ENCODE peak calls at places on chromosomes 6 and 20, in nine cellular contexts. One of them, this sample, is unnamed. For H3K4me1 and H3K27me3, the result is how much of the 10 kb centered on the place peaks cover.

GRCh38 chr6:43759157-43759925 is 10.7 kb upstream of the VEGFA start:
- DNase-seq in cardiac muscle cell: no peak
- DNase-seq in uterus: no peak
- DNase-seq in MM.1S: no peak
- DNase-seq in GM23248: no peak
- DNase-seq in tibial artery: no peak
- DNase-seq in effector memory CD4-positive, alpha-beta T cell: no peak
- DNase-seq in body of pancreas: no peak
- DNase-seq in mammary epithelial cell: no peak
- DNase-seq in this sample: no peak

GRCh38 chr20:44650777-44651493 is 564 bp downstream of the ADA start:
- DNase-seq in tibial artery: no peak
- DNase-seq in cardiac muscle cell: no peak
- DNase-seq in MM.1S: peak
- DNase-seq in uterus: no peak
- DNase-seq in GM23248: peak
- DNase-seq in mammary epithelial cell: no peak
- DNase-seq in body of pancreas: no peak
- DNase-seq in effector memory CD4-positive, alpha-beta T cell: no peak
- DNase-seq in this sample: no peak

GRCh38 chr6:41013473-41014153 is 25.4 kb downstream of the UNC5CL start:
- DNase-seq in MM.1S: no peak
- DNase-seq in cardiac muscle cell: no peak
- DNase-seq in mammary epithelial cell: no peak
- DNase-seq in effector memory CD4-positive, alpha-beta T cell: no peak
- DNase-seq in GM23248: no peak
- DNase-seq in tibial artery: no peak
- DNase-seq in uterus: no peak
- DNase-seq in body of pancreas: peak
- DNase-seq in this sample: no peak

GRCh38 chr20:35303735-35304431 is 11.7 kb upstream of the FAM83C start:
- DNase-seq in mammary epithelial cell: peak
- DNase-seq in effector memory CD4-positive, alpha-beta T cell: peak
- DNase-seq in body of pancreas: peak
- DNase-seq in tibial artery: peak
- DNase-seq in uterus: peak
- DNase-seq in MM.1S: peak
- DNase-seq in cardiac muscle cell: peak
- DNase-seq in GM23248: peak
- DNase-seq in this sample: peak

GRCh38 chr6:79946773-79947190 is 571 bp downstream of the ELOVL4 start:
- DNase-seq in tibial artery: no peak
- DNase-seq in effector memory CD4-positive, alpha-beta T cell: no peak
- DNase-seq in MM.1S: peak
- DNase-seq in uterus: peak
- DNase-seq in body of pancreas: peak
- DNase-seq in cardiac muscle cell: peak
- DNase-seq in mammary epithelial cell: peak
- DNase-seq in GM23248: peak
- DNase-seq in this sample: peak

GRCh38 chr6:166739655-166740318 is 112.7 kb upstream of the RPS6KA2 start:
- DNase-seq in tibial artery: no peak
- DNase-seq in mammary epithelial cell: peak
- DNase-seq in uterus: no peak
- DNase-seq in body of pancreas: no peak
- DNase-seq in MM.1S: no peak
- DNase-seq in cardiac muscle cell: no peak
- DNase-seq in effector memory CD4-positive, alpha-beta T cell: no peak
- DNase-seq in GM23248: no peak
- DNase-seq in this sample: no peak

GRCh38 chr6:29976588-29977424 is 34.5 kb downstream of the HLA-A start:
- DNase-seq in effector memory CD4-positive, alpha-beta T cell: peak
- DNase-seq in tibial artery: peak
- DNase-seq in MM.1S: peak
- DNase-seq in mammary epithelial cell: peak
- DNase-seq in GM23248: peak
- DNase-seq in body of pancreas: peak
- DNase-seq in uterus: peak
- DNase-seq in cardiac muscle cell: peak
- DNase-seq in this sample: peak

GRCh38 chr6:99119109-99120031 is 171.6 kb upstream of the FBXL4 start:
- DNase-seq in cardiac muscle cell: peak
- DNase-seq in tibial artery: no peak
- DNase-seq in MM.1S: peak
- DNase-seq in uterus: no peak
- DNase-seq in mammary epithelial cell: peak
- DNase-seq in GM23248: peak
- DNase-seq in body of pancreas: peak
- DNase-seq in effector memory CD4-positive, alpha-beta T cell: peak
- DNase-seq in this sample: peak

GRCh38 chr6:6696867-6697531 is 108.5 kb downstream of the LY86 start:
- DNase-seq in MM.1S: no peak
- DNase-seq in mammary epithelial cell: peak
- DNase-seq in uterus: no peak
- DNase-seq in cardiac muscle cell: peak
- DNase-seq in tibial artery: peak
- DNase-seq in GM23248: peak
- DNase-seq in body of pancreas: peak
- DNase-seq in effector memory CD4-positive, alpha-beta T cell: no peak
- DNase-seq in this sample: no peak

GRCh38 chr6:138428943-138429616 is 25.1 kb downstream of the HEBP2 start:
- DNase-seq in uterus: no peak
- DNase-seq in body of pancreas: no peak
- DNase-seq in MM.1S: peak
- DNase-seq in mammary epithelial cell: peak
- DNase-seq in cardiac muscle cell: peak
- DNase-seq in effector memory CD4-positive, alpha-beta T cell: no peak
- DNase-seq in GM23248: peak
- DNase-seq in tibial artery: no peak
- DNase-seq in this sample: no peak

GRCh38 chr20:53402233-53403005 is 191.2 kb downstream of the ZNF217 start:
- DNase-seq in body of pancreas: no peak
- DNase-seq in GM23248: no peak
- DNase-seq in effector memory CD4-positive, alpha-beta T cell: no peak
- DNase-seq in mammary epithelial cell: no peak
- DNase-seq in cardiac muscle cell: no peak
- DNase-seq in uterus: no peak
- DNase-seq in tibial artery: no peak
- DNase-seq in MM.1S: no peak
- DNase-seq in this sample: no peak

GRCh38 chr6:13290335-13290734 is 38.0 kb downstream of the TBC1D7 start:
- DNase-seq in GM23248: no peak
- DNase-seq in mammary epithelial cell: no peak
- DNase-seq in MM.1S: no peak
- DNase-seq in effector memory CD4-positive, alpha-beta T cell: no peak
- DNase-seq in tibial artery: no peak
- DNase-seq in uterus: no peak
- DNase-seq in body of pancreas: no peak
- DNase-seq in cardiac muscle cell: no peak
- DNase-seq in this sample: no peak

GRCh38 chr6:11848852-11849731 is 70.5 kb upstream of the ADTRP start:
- DNase-seq in mammary epithelial cell: peak
- DNase-seq in body of pancreas: peak
- DNase-seq in effector memory CD4-positive, alpha-beta T cell: no peak
- DNase-seq in uterus: no peak
- DNase-seq in MM.1S: no peak
- DNase-seq in GM23248: peak
- DNase-seq in cardiac muscle cell: no peak
- DNase-seq in tibial artery: no peak
- DNase-seq in this sample: no peak

GRCh38 chr20:9319687-9320384 is 194.6 kb upstream of the LAMP5 start:
- DNase-seq in body of pancreas: no peak
- DNase-seq in GM23248: no peak
- DNase-seq in tibial artery: no peak
- DNase-seq in uterus: no peak
- DNase-seq in MM.1S: no peak
- DNase-seq in effector memory CD4-positive, alpha-beta T cell: no peak
- DNase-seq in mammary epithelial cell: no peak
- DNase-seq in cardiac muscle cell: no peak
- DNase-seq in this sample: no peak

GRCh38 chr20:11320033-11320432 is 597.7 kb upstream of the BTBD3 start:
- DNase-seq in body of pancreas: no peak
- DNase-seq in GM23248: no peak
- DNase-seq in tibial artery: no peak
- DNase-seq in effector memory CD4-positive, alpha-beta T cell: no peak
- DNase-seq in mammary epithelial cell: no peak
- DNase-seq in MM.1S: no peak
- DNase-seq in cardiac muscle cell: no peak
- DNase-seq in uterus: no peak
- DNase-seq in this sample: no peak

GRCh38 chr20:57397004-57397692 is 6.0 kb downstream of the RBM38 start:
- DNase-seq in cardiac muscle cell: no peak
- DNase-seq in mammary epithelial cell: no peak
- DNase-seq in uterus: no peak
- DNase-seq in tibial artery: no peak
- DNase-seq in effector memory CD4-positive, alpha-beta T cell: no peak
- DNase-seq in MM.1S: peak
- DNase-seq in GM23248: no peak
- DNase-seq in body of pancreas: no peak
- DNase-seq in this sample: no peak

GRCh38 chr6:164106345-164106769 is 691.8 kb downstream of the QKI start:
- DNase-seq in tibial artery: no peak
- DNase-seq in MM.1S: no peak
- DNase-seq in effector memory CD4-positive, alpha-beta T cell: no peak
- DNase-seq in uterus: no peak
- DNase-seq in mammary epithelial cell: no peak
- DNase-seq in body of pancreas: no peak
- DNase-seq in GM23248: peak
- DNase-seq in cardiac muscle cell: peak
- DNase-seq in this sample: no peak

GRCh38 chr6:7730852-7731251 is 5.0 kb downstream of the BMP6 start:
- DNase-seq in cardiac muscle cell: no peak
- DNase-seq in tibial artery: no peak
- DNase-seq in body of pancreas: no peak
- DNase-seq in effector memory CD4-positive, alpha-beta T cell: no peak
- DNase-seq in mammary epithelial cell: peak
- DNase-seq in uterus: no peak
- DNase-seq in MM.1S: no peak
- DNase-seq in GM23248: peak
- DNase-seq in this sample: no peak
- H3K4me1 ChIP-seq in cardiac muscle cell: under half
- H3K4me1 ChIP-seq in tibial artery: under half
- H3K4me1 ChIP-seq in body of pancreas: under half
- H3K4me1 ChIP-seq in effector memory CD4-positive, alpha-beta T cell: under half
- H3K4me1 ChIP-seq in mammary epithelial cell: under half
- H3K4me1 ChIP-seq in uterus: under half
- H3K4me1 ChIP-seq in MM.1S: under half
- H3K4me1 ChIP-seq in GM23248: under half
- H3K4me1 ChIP-seq in this sample: under half

DNA sequence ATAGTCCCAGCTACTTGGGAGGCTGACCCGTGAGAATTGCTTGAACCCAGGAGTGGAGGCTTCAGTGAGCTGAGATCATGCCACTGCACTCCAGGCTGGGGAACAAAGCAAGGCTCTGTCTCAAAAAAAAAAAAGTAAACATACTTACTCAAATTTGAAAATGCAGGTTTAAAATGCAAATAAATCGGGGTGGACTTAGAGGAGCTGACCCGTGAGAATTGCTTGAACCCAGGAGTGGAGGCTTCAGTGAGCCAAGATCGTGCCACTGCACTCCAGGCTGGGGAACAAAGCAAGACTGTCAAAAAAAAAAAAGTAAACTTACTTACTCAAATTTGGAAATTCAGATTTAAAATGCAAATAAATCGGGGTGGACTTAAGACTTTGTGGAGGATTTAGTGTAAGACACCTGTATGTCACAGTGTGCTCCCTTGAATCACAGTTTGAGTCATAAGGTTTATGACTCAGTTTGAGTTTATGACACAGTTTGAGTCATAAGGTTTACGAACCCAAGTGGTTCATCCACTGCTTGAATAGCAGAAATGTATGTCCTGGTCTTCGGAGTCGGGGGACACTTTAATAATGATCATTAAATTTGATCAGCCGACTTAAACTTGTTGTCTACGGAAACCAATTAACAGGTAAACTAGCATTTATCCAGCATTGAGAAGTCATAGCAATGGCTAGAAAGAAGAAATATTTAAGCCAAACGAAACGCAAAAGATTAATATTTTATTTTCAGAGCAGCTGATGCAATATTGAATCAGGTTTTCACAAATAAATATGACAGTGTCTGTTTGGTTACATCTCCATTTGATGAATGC is 6.8 kb upstream of the MRPS10 start:
- DNase-seq in mammary epithelial cell: peak
- DNase-seq in GM23248: peak
- DNase-seq in MM.1S: no peak
- DNase-seq in uterus: no peak
- DNase-seq in body of pancreas: no peak
- DNase-seq in tibial artery: no peak
- DNase-seq in cardiac muscle cell: no peak
- DNase-seq in effector memory CD4-positive, alpha-beta T cell: no peak
- DNase-seq in this sample: no peak
- H3K4me3 ChIP-seq in mammary epithelial cell: peak
- H3K4me3 ChIP-seq in GM23248: peak
- H3K4me3 ChIP-seq in MM.1S: no peak
- H3K4me3 ChIP-seq in uterus: no peak
- H3K4me3 ChIP-seq in body of pancreas: no peak
- H3K4me3 ChIP-seq in tibial artery: no peak
- H3K4me3 ChIP-seq in cardiac muscle cell: no peak
- H3K4me3 ChIP-seq in effector memory CD4-positive, alpha-beta T cell: no peak
- H3K4me3 ChIP-seq in this sample: no peak

DNA sequence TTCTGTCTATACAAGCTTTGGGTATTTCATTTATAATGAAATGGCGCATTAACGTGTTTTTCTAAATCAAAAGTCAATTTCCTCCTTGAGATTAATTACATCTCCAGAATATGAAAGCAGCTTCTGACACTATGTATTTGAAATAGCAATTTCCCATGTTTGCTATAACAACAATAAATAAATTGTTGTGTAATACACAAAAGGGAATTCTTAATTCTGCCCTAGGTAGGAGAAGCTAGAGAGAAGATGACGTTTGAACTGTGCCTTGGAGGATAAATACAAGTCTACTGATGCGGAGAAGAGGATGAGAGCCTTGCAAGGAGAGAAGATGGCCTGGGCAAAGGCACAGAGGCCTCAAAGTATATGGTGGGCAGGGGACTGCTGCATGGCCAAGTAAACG is 7.6 kb upstream of the HLA-DOA start:
- DNase-seq in cardiac muscle cell: no peak
- DNase-seq in mammary epithelial cell: no peak
- DNase-seq in MM.1S: no peak
- DNase-seq in effector memory CD4-positive, alpha-beta T cell: no peak
- DNase-seq in GM23248: no peak
- DNase-seq in body of pancreas: no peak
- DNase-seq in uterus: no peak
- DNase-seq in tibial artery: no peak
- DNase-seq in this sample: no peak
- H3K27me3 ChIP-seq in cardiac muscle cell: under half
- H3K27me3 ChIP-seq in mammary epithelial cell: under half
- H3K27me3 ChIP-seq in MM.1S: under half
- H3K27me3 ChIP-seq in effector memory CD4-positive, alpha-beta T cell: under half
- H3K27me3 ChIP-seq in GM23248: under half
- H3K27me3 ChIP-seq in body of pancreas: under half
- H3K27me3 ChIP-seq in uterus: under half
- H3K27me3 ChIP-seq in tibial artery: under half
- H3K27me3 ChIP-seq in this sample: under half

DNA sequence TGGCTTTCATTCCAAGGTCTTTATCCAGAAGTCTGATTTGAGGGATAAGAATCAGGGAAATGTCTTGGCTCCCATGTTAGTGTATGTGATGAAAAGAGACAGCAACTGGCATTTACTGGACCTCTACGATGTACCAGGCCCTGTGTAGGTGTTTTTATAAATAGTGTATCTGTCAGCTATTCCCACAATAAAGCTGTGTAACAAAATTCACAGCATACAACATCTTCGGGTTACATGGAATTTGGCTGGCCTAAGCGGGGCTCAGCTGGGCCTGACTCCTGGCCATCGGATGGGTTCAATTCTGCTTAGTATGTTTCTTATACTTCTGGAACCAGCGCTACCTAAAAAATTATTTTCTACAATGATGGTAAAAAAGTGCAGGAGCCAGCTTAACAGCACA is 128.2 kb downstream of the SNX5 start:
- DNase-seq in uterus: no peak
- DNase-seq in mammary epithelial cell: no peak
- DNase-seq in MM.1S: no peak
- DNase-seq in GM23248: no peak
- DNase-seq in tibial artery: no peak
- DNase-seq in effector memory CD4-positive, alpha-beta T cell: no peak
- DNase-seq in cardiac muscle cell: no peak
- DNase-seq in body of pancreas: no peak
- DNase-seq in this sample: no peak
- H3K4me1 ChIP-seq in uterus: under half
- H3K4me1 ChIP-seq in mammary epithelial cell: under half
- H3K4me1 ChIP-seq in MM.1S: under half
- H3K4me1 ChIP-seq in GM23248: under half
- H3K4me1 ChIP-seq in tibial artery: under half
- H3K4me1 ChIP-seq in effector memory CD4-positive, alpha-beta T cell: under half
- H3K4me1 ChIP-seq in cardiac muscle cell: under half
- H3K4me1 ChIP-seq in body of pancreas: under half
- H3K4me1 ChIP-seq in this sample: under half

This sample was measured in prostate gland.